ENCODE peak calls at places on chromosomes 16 and 17, in five cellular contexts. One of them, this sample, is unnamed.

GRCh38 chr17:76504117-76504516 is 2.9 kb upstream of the RHBDF2 start:
- DNase-seq in breast epithelium: no peak
- DNase-seq in H1: no peak
- DNase-seq in adrenal gland: no peak
- DNase-seq in uterus: no peak
- DNase-seq in this sample: no peak

GRCh38 chr17:29588561-29589411 is 662 bp downstream of the GIT1 start:
- DNase-seq in breast epithelium: no peak
- DNase-seq in H1: peak
- DNase-seq in adrenal gland: no peak
- DNase-seq in uterus: peak
- DNase-seq in this sample: no peak

GRCh38 chr16:54242199-54242598 is 44.4 kb downstream of the IRX3 start:
- DNase-seq in breast epithelium: no peak
- DNase-seq in H1: peak
- DNase-seq in adrenal gland: no peak
- DNase-seq in uterus: no peak
- DNase-seq in this sample: no peak

GRCh38 chr16:10918294-10919002 is 23.8 kb downstream of the DEXI start:
- DNase-seq in breast epithelium: peak
- DNase-seq in H1: peak
- DNase-seq in adrenal gland: peak
- DNase-seq in uterus: peak
- DNase-seq in this sample: peak

GRCh38 chr17:79065105-79065670 is 9.4 kb upstream of the ENGASE start:
- DNase-seq in breast epithelium: no peak
- DNase-seq in H1: peak
- DNase-seq in adrenal gland: peak
- DNase-seq in uterus: no peak
- DNase-seq in this sample: no peak

GRCh38 chr17:13372432-13372831 is 229.3 kb downstream of the HS3ST3A1 start:
- DNase-seq in breast epithelium: no peak
- DNase-seq in H1: no peak
- DNase-seq in adrenal gland: no peak
- DNase-seq in uterus: no peak
- DNase-seq in this sample: no peak

GRCh38 chr17:59413014-59413725 is 81.7 kb downstream of the YPEL2 start:
- DNase-seq in breast epithelium: no peak
- DNase-seq in H1: no peak
- DNase-seq in adrenal gland: no peak
- DNase-seq in uterus: no peak
- DNase-seq in this sample: no peak

GRCh38 chr17:35242158-35242804 is 591 bp upstream of the SLFN5 start:
- DNase-seq in breast epithelium: peak
- DNase-seq in H1: peak
- DNase-seq in adrenal gland: peak
- DNase-seq in uterus: peak
- DNase-seq in this sample: peak

GRCh38 chr17:81481011-81481799 is 31.4 kb downstream of the ACTG1 start:
- DNase-seq in breast epithelium: peak
- DNase-seq in H1: peak
- DNase-seq in adrenal gland: peak
- DNase-seq in uterus: peak
- DNase-seq in this sample: no peak
- TF ChIP-seq POLR2A in breast epithelium: no peak
- TF ChIP-seq POLR2A in H1: no peak
- TF ChIP-seq POLR2A in adrenal gland: no peak
- TF ChIP-seq POLR2A in uterus: no peak
- TF ChIP-seq POLR2A in this sample: no peak

GRCh38 chr17:77879896-77880280 is 78.6 kb upstream of the TNRC6C start:
- DNase-seq in breast epithelium: no peak
- DNase-seq in H1: no peak
- DNase-seq in adrenal gland: no peak
- DNase-seq in uterus: no peak
- DNase-seq in this sample: no peak
- TF ChIP-seq POLR2A in breast epithelium: no peak
- TF ChIP-seq POLR2A in H1: no peak
- TF ChIP-seq POLR2A in adrenal gland: no peak
- TF ChIP-seq POLR2A in uterus: no peak
- TF ChIP-seq POLR2A in this sample: no peak

DNA sequence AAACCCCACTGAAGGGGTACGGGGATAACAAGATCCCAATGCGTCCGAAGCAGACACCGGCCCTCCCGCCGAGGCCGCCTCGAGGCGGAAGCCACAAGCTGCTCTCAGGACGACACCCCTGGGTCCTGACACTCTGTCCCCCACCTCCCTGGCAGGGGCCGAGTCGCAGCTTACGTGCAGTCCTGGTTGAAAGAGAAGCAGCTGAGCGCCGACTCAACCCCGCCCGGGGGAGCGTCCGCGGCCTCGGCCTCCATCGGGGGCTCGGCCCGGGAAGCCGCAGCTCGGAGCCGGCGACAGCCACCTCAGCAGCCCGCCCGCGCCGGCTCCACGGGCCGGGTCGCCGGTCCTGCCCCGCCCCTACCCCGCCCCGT is at the start of gene WIPI1:
- DNase-seq in breast epithelium: no peak
- DNase-seq in H1: peak
- DNase-seq in adrenal gland: peak
- DNase-seq in uterus: no peak
- DNase-seq in this sample: no peak
- TF ChIP-seq POLR2A in breast epithelium: no peak
- TF ChIP-seq POLR2A in H1: no peak
- TF ChIP-seq POLR2A in adrenal gland: peak
- TF ChIP-seq POLR2A in uterus: peak
- TF ChIP-seq POLR2A in this sample: peak

GRCh38 chr16:30351586-30352419 is 3.3 kb downstream of the CD2BP2 start:
- DNase-seq in breast epithelium: peak
- DNase-seq in H1: no peak
- DNase-seq in adrenal gland: peak
- DNase-seq in uterus: peak
- DNase-seq in this sample: no peak
- TF ChIP-seq POLR2A in breast epithelium: no peak
- TF ChIP-seq POLR2A in H1: no peak
- TF ChIP-seq POLR2A in adrenal gland: no peak
- TF ChIP-seq POLR2A in uterus: no peak
- TF ChIP-seq POLR2A in this sample: no peak

DNA sequence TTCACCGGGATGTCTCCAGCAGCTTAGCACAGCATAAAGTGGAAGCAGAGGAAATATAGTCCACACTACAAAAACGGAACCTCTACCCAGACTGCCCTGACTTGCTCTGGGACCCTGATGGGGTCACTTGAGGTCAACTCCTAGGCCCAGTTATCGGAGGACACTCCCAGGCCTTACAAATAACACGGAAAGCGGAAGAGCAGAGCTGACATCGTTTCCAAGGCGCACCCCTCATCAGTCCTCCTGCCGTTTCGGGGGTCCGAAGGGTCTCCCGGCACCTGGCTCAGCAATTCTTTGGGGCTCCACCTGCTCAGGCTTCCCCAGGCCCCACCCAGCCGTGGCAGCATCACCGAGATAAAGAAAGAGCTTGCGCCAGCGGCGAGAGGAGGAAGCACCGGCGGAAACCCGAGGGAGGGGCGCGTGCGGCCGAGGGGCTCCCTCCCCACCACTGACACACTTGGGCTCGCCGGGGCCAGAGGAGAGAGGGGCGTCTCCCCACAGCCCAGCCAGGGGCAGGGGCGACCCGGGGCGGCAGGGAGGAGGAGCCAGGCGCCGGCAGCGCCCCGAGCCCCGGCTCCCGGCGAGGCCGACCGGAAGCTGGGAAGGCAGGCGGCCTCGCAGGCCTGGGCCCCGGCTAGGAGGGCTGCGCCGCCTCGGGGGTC is 727 bp downstream of the CORO7 start:
- DNase-seq in breast epithelium: no peak
- DNase-seq in H1: peak
- DNase-seq in adrenal gland: peak
- DNase-seq in uterus: no peak
- DNase-seq in this sample: no peak
- TF ChIP-seq POLR2A in breast epithelium: no peak
- TF ChIP-seq POLR2A in H1: no peak
- TF ChIP-seq POLR2A in adrenal gland: no peak
- TF ChIP-seq POLR2A in uterus: no peak
- TF ChIP-seq POLR2A in this sample: peak

This sample was measured in esophagus squamous epithelium.